ENCODE peak calls at places on chromosomes 7 and 10, in seven cellular contexts. Q, I, V, X, J, S and P are unnamed samples.

GRCh38 chr10:45354261-45354660 is 19.8 kb upstream of the ALOX5 start:
- DNase-seq in Q (no peak), I (peak), V (no peak), X (no peak), J (no peak), S (peak), P (no peak)

GRCh38 chr10:53025172-53025651 is 252.6 kb upstream of the MBL2 start:
- DNase-seq in Q (peak), I (no peak), V (no peak), X (no peak), J (peak), S (no peak), P (no peak)

GRCh38 chr7:127968547-127968946 is 62.7 kb downstream of the LRRC4 start:
- DNase-seq in Q (peak), I (no peak), V (no peak), X (peak), J (peak), S (no peak), P (no peak)

GRCh38 chr7:1254281-1255082 is 21.8 kb downstream of the UNCX start:
- DNase-seq in Q (no peak), I (no peak), V (no peak), X (no peak), J (no peak), S (no peak), P (no peak)

GRCh38 chr7:2107386-2108085 is 125.2 kb downstream of the MAD1L1 start:
- DNase-seq in Q (no peak), I (no peak), V (no peak), X (no peak), J (no peak), S (no peak), P (no peak)

GRCh38 chr10:314381-314780 is 179.1 kb downstream of the ZMYND11 start:
- DNase-seq in Q (no peak), I (no peak), V (no peak), X (no peak), J (no peak), S (no peak), P (no peak)

GRCh38 chr10:14822879-14823755 is 14.7 kb downstream of the CDNF start:
- DNase-seq in Q (peak), I (no peak), V (peak), X (peak), J (peak), S (peak), P (no peak)

GRCh38 chr7:155983176-155983815 is 171.0 kb upstream of the SHH start:
- DNase-seq in Q (no peak), I (no peak), V (no peak), X (no peak), J (no peak), S (no peak), P (no peak)

GRCh38 chr7:22814261-22815208 is 8.1 kb downstream of the TOMM7 start:
- DNase-seq in Q (peak), I (no peak), V (no peak), X (peak), J (peak), S (peak), P (no peak)

GRCh38 chr10:110336111-110336721 is 31.5 kb upstream of the SMNDC1 start:
- DNase-seq in Q (peak), I (no peak), V (no peak), X (peak), J (peak), S (peak), P (no peak)

GRCh38 chr7:39547336-39547735 is 18.9 kb upstream of the YAE1 start:
- DNase-seq in Q (no peak), I (no peak), V (no peak), X (no peak), J (no peak), S (no peak), P (no peak)

GRCh38 chr7:20075415-20075814 is 141.8 kb downstream of the MACC1 start:
- DNase-seq in Q (no peak), I (no peak), V (no peak), X (no peak), J (no peak), S (no peak), P (no peak)

GRCh38 chr10:86648706-86649426 is 5.5 kb upstream of the OPN4 start:
- DNase-seq in Q (peak), I (no peak), V (no peak), X (peak), J (peak), S (peak), P (no peak)

GRCh38 chr7:91264924-91265681 is 870 bp downstream of the FZD1 start:
- DNase-seq in Q (peak), I (peak), V (no peak), X (peak), J (peak), S (peak), P (no peak)

GRCh38 chr7:22607180-22607579 is 107.2 kb upstream of the STEAP1B start:
- DNase-seq in Q (peak), I (no peak), V (no peak), X (peak), J (no peak), S (peak), P (no peak)

GRCh38 chr7:151704969-151705743 is 171.8 kb downstream of the PRKAG2 start:
- DNase-seq in Q (no peak), I (no peak), V (no peak), X (no peak), J (no peak), S (no peak), P (no peak)

GRCh38 chr10:59668081-59668480 is 41.6 kb downstream of the SLC16A9 start:
- DNase-seq in Q (no peak), I (no peak), V (no peak), X (no peak), J (no peak), S (peak), P (no peak)

GRCh38 chr7:98733036-98733435 is 116.0 kb downstream of the NPTX2 start:
- DNase-seq in Q (peak), I (no peak), V (no peak), X (peak), J (peak), S (peak), P (no peak)

GRCh38 chr10:4260483-4260882 is 475.5 kb upstream of the KLF6 start:
- DNase-seq in Q (peak), I (no peak), V (no peak), X (peak), J (peak), S (peak), P (no peak)

GRCh38 chr10:10515479-10516204 is 502.0 kb upstream of the CELF2 start:
- DNase-seq in Q (no peak), I (no peak), V (no peak), X (peak), J (peak), S (no peak), P (no peak)

GRCh38 chr10:59563506-59563905 is 146.1 kb downstream of the SLC16A9 start:
- DNase-seq in Q (peak), I (no peak), V (no peak), X (peak), J (no peak), S (peak), P (no peak)

GRCh38 chr10:32953277-32953927 is 4.6 kb downstream of the ITGB1 start:
- DNase-seq in Q (no peak), I (no peak), V (no peak), X (peak), J (no peak), S (no peak), P (no peak)

GRCh38 chr10:102043456-102043855 is 12.5 kb downstream of the ARMH3 start:
- DNase-seq in Q (no peak), I (no peak), V (no peak), X (peak), J (no peak), S (no peak), P (no peak)

GRCh38 chr7:1401011-1401410 is 58.3 kb downstream of the MICALL2 start:
- DNase-seq in Q (no peak), I (no peak), V (no peak), X (no peak), J (no peak), S (no peak), P (no peak)

GRCh38 chr7:55965805-55966421 is 1.5 kb downstream of the NIPSNAP2 start:
- DNase-seq in Q (no peak), I (no peak), V (no peak), X (peak), J (no peak), S (peak), P (no peak)

GRCh38 chr7:55961994-55962393 is 2.4 kb upstream of the NIPSNAP2 start:
- DNase-seq in Q (no peak), I (no peak), V (no peak), X (no peak), J (no peak), S (no peak), P (no peak)

GRCh38 chr7:55963584-55964168 is 709 bp upstream of the NIPSNAP2 start:
- DNase-seq in Q (no peak), I (no peak), V (no peak), X (no peak), J (no peak), S (no peak), P (no peak)

GRCh38 chr7:55964802-55965470 is 551 bp downstream of the NIPSNAP2 start:
- DNase-seq in Q (peak), I (peak), V (no peak), X (peak), J (peak), S (peak), P (peak)

DNA sequence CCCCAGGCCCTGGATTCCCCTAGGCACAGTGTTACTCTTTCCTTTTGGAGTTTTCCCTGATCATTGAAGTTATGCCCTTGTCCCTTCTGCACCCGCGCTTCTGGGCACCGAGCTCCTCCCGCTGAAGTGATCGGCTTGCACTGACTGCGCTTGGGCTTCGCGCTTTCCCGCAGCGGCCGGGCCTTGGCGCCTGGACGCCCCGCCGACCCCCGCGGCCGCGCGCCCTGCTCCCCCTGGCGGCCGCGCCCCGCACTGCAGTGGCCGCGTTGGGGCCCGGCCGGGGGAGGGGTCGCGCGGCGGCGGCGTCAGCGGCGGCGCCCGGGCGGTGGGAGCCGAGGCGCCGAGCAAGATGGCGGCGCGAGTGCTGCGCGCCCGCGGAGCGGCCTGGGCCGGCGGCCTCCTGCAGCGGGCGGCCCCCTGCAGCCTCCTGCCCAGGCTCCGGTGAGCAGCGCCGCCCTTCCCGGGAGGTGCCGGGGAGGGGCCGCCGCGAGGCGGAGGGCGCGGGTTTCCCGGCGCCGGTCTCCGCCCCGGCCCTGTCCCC is at the start of gene NIPSNAP2:
- DNase-seq in Q (peak), I (peak), V (peak), X (peak), J (peak), S (no peak), P (peak)
- TF ChIP-seq CTCF in Q (peak), I (peak), V (peak), X (no peak), J (no peak), S (no peak), P (peak)

GRCh38 chr10:96626795-96627194 is 40.0 kb upstream of the TM9SF3 start:
- DNase-seq in Q (no peak), I (no peak), V (no peak), X (no peak), J (no peak), S (no peak), P (no peak)
- TF ChIP-seq CTCF in Q (no peak), I (no peak), V (no peak), X (peak), J (no peak), S (no peak), P (peak)

GRCh38 chr7:48031111-48031510 is 2.2 kb upstream of the SUN3 start:
- DNase-seq in Q (no peak), I (no peak), V (no peak), X (no peak), J (no peak), S (no peak), P (no peak)

GRCh38 chr7:48035967-48036478 is 680 bp downstream of the C7orf57 start:
- DNase-seq in Q (peak), I (peak), V (no peak), X (peak), J (peak), S (peak), P (no peak)

GRCh38 chr7:48033922-48034321 is 1.4 kb upstream of the C7orf57 start:
- DNase-seq in Q (no peak), I (no peak), V (no peak), X (no peak), J (no peak), S (no peak), P (no peak)

GRCh38 chr7:48038815-48039496 is 3.6 kb downstream of the C7orf57 start:
- DNase-seq in Q (no peak), I (no peak), V (no peak), X (no peak), J (no peak), S (no peak), P (no peak)

DNA sequence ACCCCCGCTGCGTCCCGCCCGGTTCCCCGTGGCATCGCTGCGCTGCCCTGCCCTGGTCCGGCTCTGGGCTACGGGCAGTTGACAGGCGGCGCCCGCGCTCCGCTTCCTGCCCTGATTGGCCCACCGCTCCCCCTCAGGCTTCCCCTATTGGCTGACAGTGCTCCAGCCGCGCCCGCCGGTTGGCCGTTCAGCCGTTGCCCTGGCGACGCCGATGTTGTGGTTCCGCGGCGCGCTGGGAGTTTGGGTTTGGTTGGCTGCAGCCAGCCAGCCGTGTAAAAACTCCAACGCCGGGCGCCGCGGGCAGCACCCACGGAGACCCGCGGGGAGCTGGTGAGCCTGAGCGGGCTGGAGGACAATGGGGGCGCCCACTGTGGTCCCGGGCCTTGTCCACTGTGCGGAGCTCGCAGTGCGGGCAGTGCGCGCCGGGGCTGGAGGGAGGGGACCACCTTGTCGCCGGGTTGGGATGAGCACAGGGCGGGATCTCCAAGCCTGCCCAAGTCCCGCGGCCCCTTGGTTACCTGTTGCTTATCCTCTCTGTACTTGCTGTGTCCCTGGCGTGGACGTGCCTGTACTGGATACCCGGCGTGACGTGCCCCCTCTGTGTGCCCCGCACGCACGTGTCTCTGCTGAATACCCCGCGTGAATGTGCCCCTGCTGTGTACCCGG is at the start of gene C7orf57:
- DNase-seq in Q (peak), I (peak), V (peak), X (peak), J (peak), S (peak), P (peak)
- TF ChIP-seq CTCF in Q (no peak), I (peak), V (peak), X (no peak), J (no peak), S (peak), P (no peak)

GRCh38 chr10:131905603-131906268 is 4.9 kb downstream of the PPP2R2D start:
- DNase-seq in Q (no peak), I (no peak), V (no peak), X (no peak), J (no peak), S (no peak), P (no peak)
- TF ChIP-seq CTCF in Q (no peak), I (no peak), V (no peak), X (no peak), J (no peak), S (no peak), P (no peak)

GRCh38 chr7:79612903-79613302 is 159.4 kb upstream of the MAGI2 start:
- DNase-seq in Q (no peak), I (no peak), V (no peak), X (no peak), J (no peak), S (no peak), P (no peak)
- TF ChIP-seq CTCF in Q (no peak), I (no peak), V (no peak), X (no peak), J (no peak), S (no peak), P (no peak)

GRCh38 chr10:84054743-84055142 is 84.6 kb upstream of the GHITM start:
- DNase-seq in Q (no peak), I (no peak), V (no peak), X (no peak), J (no peak), S (no peak), P (no peak)

GRCh38 chr10:84063440-84063839 is 75.9 kb upstream of the GHITM start:
- DNase-seq in Q (no peak), I (no peak), V (no peak), X (no peak), J (no peak), S (no peak), P (no peak)

DNA sequence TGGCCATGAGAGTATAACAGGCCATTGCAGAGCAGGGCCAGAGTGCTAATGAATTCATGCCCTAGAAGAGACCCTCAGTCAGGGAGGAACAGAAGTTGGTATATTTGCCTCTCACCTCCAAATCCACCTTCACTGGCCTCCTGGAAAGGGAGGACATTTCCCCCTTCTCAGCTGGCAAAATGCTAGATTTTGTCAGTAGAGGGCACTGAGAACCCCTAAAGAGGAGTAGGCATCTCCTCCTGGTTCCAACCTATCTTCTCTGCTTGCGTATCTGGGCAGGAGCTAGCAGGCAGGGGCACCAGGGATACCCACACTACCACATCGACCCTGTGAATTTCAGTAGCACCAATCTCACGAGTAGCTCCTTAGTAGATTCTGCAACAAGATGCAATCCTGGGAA is 79.8 kb upstream of the GHITM start:
- DNase-seq in Q (no peak), I (no peak), V (no peak), X (no peak), J (peak), S (peak), P (no peak)
- TF ChIP-seq CTCF in Q (no peak), I (no peak), V (no peak), X (peak), J (peak), S (peak), P (no peak)

GRCh38 chr7:50496541-50496940 is 46.4 kb upstream of the FIGNL1 start:
- DNase-seq in Q (no peak), I (no peak), V (no peak), X (no peak), J (no peak), S (no peak), P (no peak)
- TF ChIP-seq CTCF in Q (no peak), I (no peak), V (no peak), X (no peak), J (no peak), S (no peak), P (no peak)

GRCh38 chr10:5948999-5949759 is 28.2 kb downstream of the IL15RA start:
- DNase-seq in Q (peak), I (peak), V (no peak), X (peak), J (peak), S (peak), P (no peak)
- TF ChIP-seq CTCF in Q (peak), I (peak), V (no peak), X (peak), J (peak), S (peak), P (no peak)